ENCODE peak calls at places on chromosomes 7 and 10, in seven cellular contexts. L is H1, A is SK-N-SH, H is K562, O is HCT116, J is GM12878, R is HepG2. T is an unnamed sample.

GRCh38 chr10:92239600-92240288 is 51.1 kb downstream of the CPEB3 start:
- DNase-seq in J (no peak), O (no peak), R (no peak), H (no peak), L (no peak), A (peak), T (peak)

GRCh38 chr7:83111391-83111790 is 51.3 kb downstream of the PCLO start:
- DNase-seq in L (no peak), O (no peak), R (no peak), J (no peak), A (no peak), H (no peak), T (no peak)

GRCh38 chr7:137992738-137993394 is 9.0 kb downstream of the CREB3L2 start:
- DNase-seq in H (peak), R (peak), L (no peak), A (no peak), O (no peak), J (no peak), T (peak)

GRCh38 chr7:90488220-90488619 is 18.8 kb downstream of the PTTG1IP2 start:
- DNase-seq in A (peak), O (no peak), J (no peak), L (no peak), R (no peak), H (no peak), T (no peak)

GRCh38 chr7:34727464-34727995 is 69.5 kb downstream of the NPSR1 start:
- DNase-seq in J (no peak), A (no peak), R (no peak), L (no peak), H (no peak), O (no peak), T (peak)

GRCh38 chr7:137990251-137990901 is 11.5 kb downstream of the CREB3L2 start:
- DNase-seq in O (no peak), H (no peak), A (no peak), J (no peak), L (no peak), R (no peak), T (no peak)

GRCh38 chr7:149423441-149423970 is 37.4 kb downstream of the ZNF777 start:
- DNase-seq in H (no peak), R (no peak), J (no peak), L (no peak), A (no peak), O (no peak), T (no peak)

GRCh38 chr10:33352631-33353030 is 18.2 kb upstream of the NRP1 start:
- DNase-seq in R (no peak), O (no peak), L (no peak), J (no peak), A (no peak), H (no peak), T (no peak)

GRCh38 chr10:29026065-29026797 is 262.6 kb upstream of the LYZL1 start:
- DNase-seq in H (no peak), A (no peak), J (no peak), O (no peak), L (peak), R (no peak), T (no peak)

GRCh38 chr10:110845756-110846620 is 25.7 kb upstream of the PDCD4 start:
- DNase-seq in H (no peak), O (no peak), A (no peak), L (no peak), R (peak), J (no peak), T (no peak)

GRCh38 chr7:44565097-44565794 is 8.5 kb downstream of the DDX56 start:
- DNase-seq in R (peak), A (peak), L (peak), O (no peak), J (no peak), H (peak), T (peak)

GRCh38 chr7:140137078-140137477 is 39.7 kb downstream of the KDM7A start:
- DNase-seq in R (no peak), O (no peak), H (no peak), L (no peak), J (no peak), A (no peak), T (no peak)

GRCh38 chr10:48215148-48215982 is 59.1 kb downstream of the FRMPD2 start:
- DNase-seq in A (peak), J (peak), R (peak), O (peak), H (peak), L (peak), T (peak)

GRCh38 chr7:29609162-29610030 is 45.8 kb downstream of the PRR15 start:
- DNase-seq in L (no peak), A (no peak), H (peak), R (peak), J (no peak), O (peak), T (peak)
- TF ChIP-seq JUND in L (no peak), A (no peak), H (no peak), R (no peak), J (no peak), O (no peak), T (no peak)

GRCh38 chr10:6002809-6003500 is 25.6 kb upstream of the IL15RA start:
- DNase-seq in A (no peak), L (no peak), O (no peak), R (no peak), J (no peak), H (no peak), T (no peak)

GRCh38 chr10:5996696-5997095 is 19.4 kb upstream of the IL15RA start:
- DNase-seq in J (no peak), A (no peak), H (no peak), R (no peak), O (no peak), L (no peak), T (no peak)

DNA sequence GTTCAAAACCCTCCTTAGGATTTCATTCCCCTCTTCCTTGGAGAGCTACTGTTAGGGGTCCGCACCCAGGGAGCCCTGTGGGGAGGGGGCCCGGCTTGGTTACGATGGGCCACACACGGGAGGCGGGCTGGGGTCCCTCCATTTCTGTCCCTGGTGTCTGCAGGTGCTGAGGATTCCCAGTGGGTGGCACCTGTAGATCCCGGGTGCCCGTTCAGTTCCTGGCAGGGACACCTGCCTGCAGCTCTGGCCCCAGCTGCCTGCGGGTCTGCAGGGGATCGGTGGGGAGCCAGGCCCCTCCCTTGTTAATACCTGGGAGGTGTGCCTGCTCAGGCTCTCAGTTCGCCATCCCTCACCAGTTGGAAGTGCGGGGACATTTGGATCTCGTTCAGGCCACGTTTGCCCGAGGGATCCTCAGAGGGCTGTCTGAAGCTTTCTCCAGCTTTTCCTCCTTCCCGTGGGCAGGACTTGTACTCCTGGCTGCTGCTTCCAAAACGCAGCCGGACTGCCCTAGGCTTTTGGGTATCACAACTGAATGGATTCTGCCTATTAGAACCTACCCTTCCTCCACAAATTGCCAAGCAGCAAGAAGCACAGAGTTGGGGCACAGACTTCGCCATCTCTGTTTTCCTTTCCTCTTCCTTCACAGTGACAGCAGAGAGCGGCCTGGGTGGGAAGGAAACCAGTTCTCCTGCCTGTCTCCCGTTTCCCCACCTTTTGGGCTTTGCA is 22.3 kb upstream of the IL15RA start:
- DNase-seq in A (no peak), R (no peak), H (no peak), O (no peak), L (no peak), J (no peak), T (peak)
- TF ChIP-seq JUND in A (no peak), R (no peak), H (no peak), O (no peak), L (no peak), J (no peak), T (no peak)

GRCh38 chr10:4651404-4652037 is 174.5 kb upstream of the AKR1E2 start:
- DNase-seq in R (no peak), J (no peak), O (no peak), L (no peak), H (no peak), A (no peak), T (no peak)

GRCh38 chr10:4653160-4653559 is 172.8 kb upstream of the AKR1E2 start:
- DNase-seq in R (no peak), H (no peak), J (no peak), L (no peak), A (no peak), O (no peak), T (no peak)

GRCh38 chr10:4654496-4654895 is 171.5 kb upstream of the AKR1E2 start:
- DNase-seq in J (no peak), O (no peak), A (no peak), L (no peak), R (no peak), H (no peak), T (no peak)

GRCh38 chr10:4650572-4650971 is 175.4 kb upstream of the AKR1E2 start:
- DNase-seq in H (no peak), J (no peak), L (no peak), A (no peak), R (no peak), O (no peak), T (peak)

GRCh38 chr10:4652111-4653010 is 173.6 kb upstream of the AKR1E2 start:
- DNase-seq in R (no peak), O (no peak), J (no peak), A (no peak), H (no peak), L (no peak), T (no peak)
- TF ChIP-seq JUND in R (no peak), O (no peak), J (no peak), A (no peak), H (no peak), L (no peak), T (no peak)

DNA sequence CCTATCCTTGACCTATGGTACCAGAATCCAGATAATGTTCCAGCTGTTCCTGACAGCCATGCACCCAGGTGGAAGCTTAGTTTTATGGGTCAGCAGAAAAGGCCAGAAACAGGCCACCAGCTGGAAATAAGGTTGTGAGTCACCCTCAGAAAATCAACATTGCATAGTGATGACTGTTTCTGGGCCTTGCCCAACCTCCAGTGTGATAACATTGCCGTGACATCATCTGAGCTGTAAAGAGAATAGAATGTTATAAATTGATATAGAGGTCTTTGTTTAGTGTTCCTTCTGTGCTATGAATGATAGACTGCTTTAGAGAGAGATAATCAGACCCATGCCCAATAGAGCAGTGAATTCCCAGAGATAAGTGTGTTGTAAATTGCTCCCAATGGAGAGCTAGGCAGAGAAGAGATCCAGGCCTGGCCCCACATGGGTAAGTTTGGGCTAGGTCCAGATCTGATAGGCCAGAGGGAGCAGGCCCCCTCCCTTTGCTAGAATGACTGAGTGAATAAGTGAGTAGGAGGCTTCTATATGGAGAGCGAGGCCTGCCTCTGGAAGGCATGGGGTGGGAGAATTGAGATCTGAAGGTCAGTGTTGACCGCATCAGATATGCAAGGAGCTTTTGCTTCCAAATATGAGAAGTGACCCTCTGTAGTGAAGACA is 14.2 kb upstream of the HPS1 start:
- DNase-seq in J (no peak), H (peak), A (peak), R (peak), L (no peak), O (peak), T (no peak)
- TF ChIP-seq JUND in J (no peak), H (peak), A (peak), R (peak), L (no peak), O (peak), T (no peak)

GRCh38 chr7:5422324-5423271 is 1.0 kb downstream of the TNRC18 start:
- DNase-seq in R (peak), O (no peak), L (no peak), J (no peak), H (peak), A (peak), T (no peak)

GRCh38 chr7:5421626-5422323 is 1.9 kb downstream of the TNRC18 start:
- DNase-seq in A (peak), O (no peak), R (peak), H (peak), L (no peak), J (no peak), T (peak)

GRCh38 chr7:5423844-5424688 is 432 bp upstream of the TNRC18 start:
- DNase-seq in L (peak), H (peak), J (no peak), O (peak), R (peak), A (peak), T (peak)

GRCh38 chr7:5424689-5425506 is 1.3 kb upstream of the TNRC18 start:
- DNase-seq in O (no peak), J (no peak), L (no peak), H (peak), A (no peak), R (peak), T (no peak)

DNA sequence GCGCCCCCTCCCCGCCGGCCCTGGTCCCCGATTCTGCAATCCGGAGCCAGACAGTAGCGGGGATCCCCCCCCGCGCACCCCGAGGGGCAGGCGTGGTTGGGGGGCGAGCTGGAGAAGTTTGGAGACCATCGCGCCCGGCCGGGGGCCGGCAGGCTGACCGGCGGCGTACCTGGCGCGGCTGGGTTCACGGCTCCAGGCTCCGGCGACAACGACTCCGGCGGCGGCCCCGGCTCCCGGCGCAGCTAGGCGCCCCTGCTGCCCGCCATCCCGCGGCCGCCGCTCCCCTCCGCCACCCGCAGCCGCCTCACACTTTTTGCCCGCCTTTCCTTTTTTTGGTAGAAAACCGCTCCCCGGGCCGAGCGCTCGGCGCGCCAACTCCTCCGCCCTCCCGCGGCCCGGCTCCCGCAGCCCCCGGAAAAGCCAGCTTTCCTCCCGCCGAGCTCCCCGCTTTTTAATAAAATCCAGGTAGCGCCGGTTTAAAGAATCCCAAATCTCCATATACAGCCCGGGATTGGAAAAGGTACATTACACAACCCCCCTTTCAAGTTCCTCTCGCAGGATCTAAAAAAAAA is at the start of gene TNRC18:
- DNase-seq in O (no peak), J (no peak), A (peak), H (no peak), L (no peak), R (no peak), T (no peak)
- TF ChIP-seq JUND in O (no peak), J (no peak), A (no peak), H (no peak), L (no peak), R (no peak), T (peak)